ENCODE peak calls at places on chromosome 15, in seven cellular contexts. F is NCI-H2081, Z is GDM1, A is H9, V is RPMI7951, H is NCI-H187, Q is T-helper 17 cell. B is an unnamed sample.

GRCh38 chr15:35118987-35119386 is 33.9 kb upstream of the NANOGP8 start:
- DNase-seq in Q (no peak), F (peak), Z (no peak), A (no peak), H (no peak), V (no peak), B (no peak)

GRCh38 chr15:33587773-33588172 is 277.0 kb downstream of the RYR3 start:
- DNase-seq in V (peak), A (no peak), H (no peak), F (no peak), Z (no peak), Q (no peak), B (no peak)

GRCh38 chr15:85100186-85100937 is 118.7 kb downstream of the PDE8A start:
- DNase-seq in F (no peak), V (peak), A (no peak), H (peak), Q (no peak), Z (peak), B (no peak)

GRCh38 chr15:89556413-89557262 is 18.6 kb upstream of the TICRR start:
- DNase-seq in Q (no peak), A (peak), F (peak), H (peak), V (peak), Z (peak), B (no peak)

GRCh38 chr15:80620141-80620540 is 75.0 kb upstream of the ABHD17C start:
- DNase-seq in F (no peak), V (no peak), A (no peak), Q (no peak), Z (no peak), H (no peak), B (no peak)

GRCh38 chr15:90571063-90571541 is 41.4 kb downstream of the CRTC3 start:
- DNase-seq in Q (no peak), F (no peak), A (no peak), H (no peak), V (peak), Z (no peak), B (peak)

GRCh38 chr15:99019558-99020540 is 12.3 kb upstream of the PGPEP1L start:
- DNase-seq in A (no peak), Z (no peak), H (no peak), Q (no peak), V (peak), F (no peak), B (no peak)

GRCh38 chr15:83207622-83208356 is at the start of gene HDGFL3:
- DNase-seq in V (peak), Q (no peak), Z (no peak), H (no peak), A (peak), F (peak), B (peak)

GRCh38 chr15:70761046-70761445 is 2.3 kb downstream of the UACA start:
- DNase-seq in V (no peak), Z (no peak), Q (no peak), A (no peak), F (no peak), H (no peak), B (no peak)

GRCh38 chr15:38050529-38050928 is 116.1 kb downstream of the TMCO5A start:
- DNase-seq in A (no peak), Q (no peak), F (no peak), Z (no peak), H (no peak), V (peak), B (no peak)

GRCh38 chr15:58447244-58448010 is 15.6 kb downstream of the LIPC start:
- DNase-seq in Z (peak), H (no peak), V (peak), A (no peak), Q (no peak), F (no peak), B (no peak)

GRCh38 chr15:88256261-88257230 is at the start of gene NTRK3:
- DNase-seq in H (no peak), Q (no peak), V (peak), Z (no peak), F (no peak), A (peak), B (no peak)

GRCh38 chr15:43118829-43119228 is 13.0 kb upstream of the UBR1 start:
- DNase-seq in Z (no peak), H (no peak), A (no peak), V (no peak), F (no peak), Q (no peak), B (no peak)

GRCh38 chr15:40282144-40282869 is 557 bp downstream of the ANKRD63 start:
- DNase-seq in V (peak), F (peak), Q (peak), Z (peak), H (no peak), A (peak), B (peak)

GRCh38 chr15:31262143-31262530 is 64.5 kb upstream of the KLF13 start:
- DNase-seq in F (no peak), Z (no peak), A (peak), V (no peak), Q (no peak), H (no peak), B (peak)

GRCh38 chr15:31974855-31975421 is 55.4 kb upstream of the CHRNA7 start:
- DNase-seq in H (no peak), V (peak), A (peak), Z (peak), Q (no peak), F (peak), B (no peak)

GRCh38 chr15:50257924-50258323 is 7.6 kb downstream of the HDC start:
- DNase-seq in V (peak), A (no peak), F (no peak), H (no peak), Q (no peak), Z (no peak), B (no peak)

GRCh38 chr15:51099185-51099584 is 4.5 kb upstream of the TNFAIP8L3 start:
- DNase-seq in F (no peak), A (no peak), Z (no peak), V (no peak), Q (no peak), H (no peak), B (no peak)

GRCh38 chr15:35477853-35478252 is 68.1 kb downstream of the DPH6 start:
- DNase-seq in F (no peak), H (no peak), Q (no peak), A (no peak), V (no peak), Z (no peak), B (no peak)

GRCh38 chr15:80875568-80875967 is 96.4 kb downstream of the CEMIP start:
- DNase-seq in Z (no peak), F (no peak), V (no peak), A (no peak), Q (no peak), H (no peak), B (no peak)

GRCh38 chr15:44598892-44599291 is 61.9 kb downstream of the EIF3J start:
- DNase-seq in Z (peak), A (no peak), Q (no peak), H (no peak), V (no peak), F (no peak), B (no peak)

GRCh38 chr15:91338763-91339162 is 238.7 kb downstream of the SV2B start:
- DNase-seq in V (peak), H (no peak), A (peak), Z (no peak), Q (no peak), F (no peak), B (no peak)

GRCh38 chr15:60511351-60512157 is 32.6 kb upstream of the ICE2 start:
- DNase-seq in Z (no peak), H (no peak), F (no peak), A (no peak), V (no peak), Q (no peak), B (no peak)

GRCh38 chr15:67190326-67190725 is 64.1 kb downstream of the AAGAB start:
- DNase-seq in V (no peak), F (no peak), H (no peak), Q (no peak), A (no peak), Z (no peak), B (no peak)

B was measured in activated B cell treated with CpG ODN at 0.5 μM for 24 hours.